ENCODE peak calls at places on chromosomes 11 and 22, in five cellular contexts. P, L, T, S and C are unnamed samples.

GRCh38 chr11:8233691-8234424 is 29.8 kb downstream of the LMO1 start:
- DNase-seq in P (no peak), L (no peak), T (no peak), S (no peak), C (peak)

GRCh38 chr11:30346068-30346688 is 23.3 kb downstream of the ARL14EP start:
- DNase-seq in P (no peak), L (peak), T (no peak), S (no peak), C (no peak)

GRCh38 chr11:16986434-16987204 is 27.6 kb downstream of the PLEKHA7 start:
- DNase-seq in P (peak), L (no peak), T (no peak), S (peak), C (peak)

GRCh38 chr22:29065468-29066190 is 4.0 kb upstream of the C22orf31 start:
- DNase-seq in P (no peak), L (no peak), T (no peak), S (no peak), C (no peak)

GRCh38 chr22:20906387-20906767 is 10.8 kb upstream of the CRKL start:
- DNase-seq in P (no peak), L (no peak), T (no peak), S (no peak), C (no peak)

GRCh38 chr22:19879996-19880785 is 25.5 kb upstream of the GNB1L start:
- DNase-seq in P (no peak), L (no peak), T (peak), S (no peak), C (peak)

GRCh38 chr11:59157433-59157832 is 14.5 kb upstream of the DTX4 start:
- DNase-seq in P (no peak), L (no peak), T (no peak), S (no peak), C (no peak)

GRCh38 chr11:108535384-108535955 is 37.3 kb upstream of the POGLUT3 start:
- DNase-seq in P (no peak), L (no peak), T (no peak), S (no peak), C (no peak)

GRCh38 chr11:70192666-70193410 is 10.3 kb upstream of the FADD start:
- DNase-seq in P (no peak), L (no peak), T (no peak), S (no peak), C (no peak)

GRCh38 chr11:110525883-110526282 is 96.1 kb downstream of the FDX1 start:
- DNase-seq in P (no peak), L (no peak), T (no peak), S (no peak), C (peak)

GRCh38 chr11:122984186-122985011 is 2.8 kb upstream of the BSX start:
- DNase-seq in P (no peak), L (no peak), T (peak), S (no peak), C (no peak)

GRCh38 chr11:114017723-114018122 is 41.8 kb upstream of the ZBTB16 start:
- DNase-seq in P (no peak), L (no peak), T (no peak), S (no peak), C (no peak)

GRCh38 chr11:64007629-64008282 is 21.5 kb downstream of the OTUB1 start:
- DNase-seq in P (peak), L (peak), T (peak), S (no peak), C (peak)

GRCh38 chr22:40679249-40679963 is at the start of gene MCHR1:
- DNase-seq in P (peak), L (no peak), T (no peak), S (no peak), C (peak)

GRCh38 chr11:64969209-64969608 is 2.7 kb downstream of the MAJIN start:
- DNase-seq in P (no peak), L (no peak), T (no peak), S (no peak), C (no peak)

GRCh38 chr22:24498826-24499225 is 3.7 kb downstream of the UPB1 start:
- DNase-seq in P (no peak), L (no peak), T (no peak), S (no peak), C (no peak)

GRCh38 chr11:110886241-110886640 is 174.0 kb upstream of the ARHGAP20 start:
- DNase-seq in P (no peak), L (no peak), T (no peak), S (no peak), C (no peak)

GRCh38 chr11:96259053-96259837 is 83.8 kb downstream of the MAML2 start:
- DNase-seq in P (no peak), L (no peak), T (no peak), S (no peak), C (no peak)

GRCh38 chr22:48953830-48954229 is 873.8 kb downstream of the BRD1 start:
- DNase-seq in P (no peak), L (no peak), T (no peak), S (peak), C (no peak)

GRCh38 chr11:80241766-80242165 is 800.9 kb upstream of the TENM4 start:
- DNase-seq in P (no peak), L (no peak), T (no peak), S (no peak), C (no peak)

GRCh38 chr11:120248551-120249278 is 8.8 kb downstream of the POU2F3 start:
- DNase-seq in P (no peak), L (peak), T (no peak), S (no peak), C (no peak)

GRCh38 chr11:71949034-71949433 is 20.2 kb downstream of the RNF121 start:
- DNase-seq in P (no peak), L (no peak), T (no peak), S (no peak), C (no peak)

GRCh38 chr11:46930089-46930488 is 6.5 kb upstream of the CSTPP1 start:
- DNase-seq in P (no peak), L (no peak), T (no peak), S (no peak), C (no peak)

GRCh38 chr22:33529424-33530113 is 390.7 kb downstream of the LARGE1 start:
- DNase-seq in P (no peak), L (no peak), T (no peak), S (no peak), C (no peak)

GRCh38 chr11:12143461-12144258 is 33.3 kb downstream of the MICAL2 start:
- DNase-seq in P (no peak), L (no peak), T (no peak), S (no peak), C (no peak)

GRCh38 chr22:33806191-33806590 is 114.1 kb downstream of the LARGE1 start:
- DNase-seq in P (no peak), L (no peak), T (peak), S (no peak), C (no peak)

GRCh38 chr11:115606223-115607220 is 102.3 kb upstream of the CADM1 start:
- DNase-seq in P (peak), L (no peak), T (no peak), S (no peak), C (peak)

GRCh38 chr22:19522190-19522880 is 1.9 kb downstream of the CLDN5 start:
- DNase-seq in P (no peak), L (no peak), T (no peak), S (no peak), C (peak)

DNA sequence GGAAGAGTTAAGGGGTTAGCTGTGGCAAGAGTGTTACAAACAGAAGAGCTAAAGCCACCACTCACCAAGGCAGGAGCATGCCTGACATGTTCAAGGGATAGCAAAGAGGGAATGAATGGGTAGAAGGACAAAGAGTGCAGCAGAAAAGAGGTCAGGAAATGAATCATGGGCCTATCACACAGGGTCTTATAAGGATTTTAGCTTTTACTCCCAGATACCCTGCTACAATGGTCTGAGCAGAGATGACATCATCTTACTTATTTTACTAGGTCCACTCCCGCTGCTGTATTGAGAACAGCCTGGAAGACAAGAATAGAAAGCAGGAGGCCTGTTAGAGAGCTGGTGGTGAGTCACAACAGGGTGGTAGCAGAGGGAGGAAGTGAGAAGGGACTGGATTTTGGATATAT is 9.8 kb downstream of the TRAF6 start:
- DNase-seq in P (no peak), L (no peak), T (no peak), S (no peak), C (no peak)
- TF ChIP-seq POLR2A in P (no peak), L (no peak), T (no peak), S (no peak), C (no peak)

DNA sequence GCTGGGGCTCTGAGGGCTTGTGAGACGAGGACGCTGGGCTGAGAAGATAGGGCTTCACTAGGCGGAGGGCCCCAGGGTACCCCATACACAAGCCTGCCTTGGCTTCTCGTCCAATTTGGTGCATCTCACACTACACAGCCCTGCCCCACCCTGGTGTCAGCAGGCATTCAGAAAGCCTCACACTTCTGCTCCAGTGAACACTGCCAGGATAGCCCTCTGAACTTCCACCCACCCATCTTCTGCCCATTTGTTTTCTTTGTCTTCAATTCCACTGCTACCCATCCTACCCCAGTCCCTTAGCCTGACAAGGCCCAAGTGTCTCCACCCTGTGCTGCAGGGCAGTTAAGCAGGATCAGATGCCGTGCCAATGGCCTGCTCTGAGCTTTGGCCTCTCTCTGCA is 1.9 kb upstream of the BUD13 start:
- DNase-seq in P (no peak), L (no peak), T (no peak), S (no peak), C (no peak)
- TF ChIP-seq CTCF in P (no peak), L (no peak), T (no peak), S (no peak), C (no peak)

GRCh38 chr11:20353829-20354434 is 9.6 kb upstream of the HTATIP2 start:
- DNase-seq in P (no peak), L (peak), T (no peak), S (no peak), C (peak)
- TF ChIP-seq POLR2A in P (no peak), L (no peak), T (no peak), S (no peak), C (no peak)

DNA sequence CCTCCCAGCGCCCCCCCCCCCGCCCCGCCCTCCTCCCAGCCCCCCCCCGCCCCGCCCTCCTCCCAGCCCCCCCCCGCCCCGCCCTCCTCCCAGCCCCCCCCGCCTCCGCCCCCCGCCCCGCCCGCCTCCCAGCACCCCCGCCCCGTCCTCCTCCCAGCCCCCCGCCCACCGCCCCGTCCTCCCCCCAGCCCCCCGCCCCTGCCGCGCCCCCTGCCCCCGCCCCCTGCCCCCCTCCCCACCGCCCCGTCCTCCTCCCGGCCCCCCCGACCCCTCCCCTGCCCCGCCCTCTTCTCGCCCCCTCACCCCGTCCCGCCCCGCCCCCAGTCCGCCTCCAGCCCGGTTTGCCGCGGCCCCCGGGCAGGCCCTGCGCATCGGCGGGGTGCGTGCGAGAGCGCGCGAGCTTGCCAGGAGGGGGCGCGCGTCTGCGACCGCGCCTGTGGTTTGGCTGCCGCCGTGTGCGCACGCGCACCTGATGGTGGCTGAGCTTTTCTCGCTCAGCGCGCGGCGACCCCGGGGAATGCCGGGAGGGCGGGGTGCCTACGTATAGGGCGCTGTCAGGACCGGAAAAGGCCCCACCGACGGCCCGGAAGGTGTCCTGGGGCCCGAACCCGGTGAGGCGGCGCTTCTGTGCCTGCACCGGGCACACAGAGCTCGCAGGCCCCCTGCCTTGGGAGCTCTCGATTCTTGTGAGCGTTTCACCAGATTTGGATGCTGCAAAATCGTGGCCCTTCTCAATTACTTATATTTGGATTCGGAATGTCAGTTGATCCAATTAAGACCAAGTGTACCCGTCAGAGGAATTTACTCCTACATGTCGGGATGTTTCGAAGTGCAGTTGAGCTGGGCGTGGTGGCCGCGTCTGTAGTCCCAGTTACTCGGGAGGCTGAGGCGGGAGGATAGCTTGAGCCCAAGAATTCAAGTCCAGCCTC is 501 bp upstream of the TTLL12 start:
- DNase-seq in P (peak), L (peak), T (peak), S (peak), C (peak)
- TF ChIP-seq CTCF in P (peak), L (peak), T (no peak), S (peak), C (peak)

GRCh38 chr11:76233936-76234703 is 27.8 kb upstream of the WNT11 start:
- DNase-seq in P (peak), L (no peak), T (peak), S (peak), C (peak)
- TF ChIP-seq POLR2A in P (peak), L (no peak), T (no peak), S (no peak), C (no peak)

DNA sequence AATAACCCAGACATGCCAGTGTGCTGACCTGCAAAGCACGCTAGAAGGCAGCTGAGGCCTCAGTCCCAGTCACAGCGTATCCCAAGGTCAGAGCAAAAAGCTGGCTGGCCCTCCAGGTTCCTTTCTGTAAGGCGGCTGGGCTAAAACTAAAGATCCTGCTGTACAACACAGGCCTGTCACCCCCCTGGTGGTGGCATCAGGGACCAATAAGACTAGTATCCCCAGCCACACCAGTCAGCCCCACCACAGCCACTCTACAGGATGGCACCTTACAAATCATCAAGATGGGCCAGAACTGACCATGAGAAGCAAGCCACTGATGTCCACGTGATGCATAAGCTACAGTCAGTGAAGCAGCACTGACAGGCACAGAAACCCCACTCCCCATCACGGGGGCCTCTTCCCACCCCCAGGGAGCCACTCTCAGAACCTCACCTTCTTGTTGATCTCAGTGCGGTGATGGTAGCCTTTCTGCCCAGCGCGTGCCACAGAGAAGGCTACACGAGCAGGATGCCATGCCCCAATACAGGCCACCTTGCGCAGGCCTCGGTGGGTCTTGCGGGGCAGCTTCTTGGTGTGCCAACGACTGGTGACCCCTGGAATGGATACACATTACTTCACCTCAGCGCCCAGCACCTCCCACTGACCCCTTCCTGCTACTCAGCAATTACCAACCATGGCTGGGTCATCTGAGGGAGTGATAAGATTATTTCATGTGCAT is 5.0 kb downstream of the RPL3 start:
- DNase-seq in P (no peak), L (no peak), T (no peak), S (no peak), C (no peak)
- TF ChIP-seq CTCF in P (no peak), L (peak), T (no peak), S (no peak), C (no peak)